ENCODE peak calls at places on chromosomes 6 and 20, in five cellular contexts. C is H1, H is HCT116, E is HepG2, L is K562. G is an unnamed sample.

GRCh38 chr20:54069501-54069971 is 858 bp downstream of the BCAS1 start:
- DNase-seq in H (no peak), E (no peak), L (no peak), C (peak; percentile 29), G (no peak)

GRCh38 chr6:166465671-166466087 is 82.9 kb upstream of the MPC1 start:
- DNase-seq in C (no peak), L (peak; percentile 74), E (no peak), H (no peak), G (no peak)

GRCh38 chr6:107079429-107079828 is 35.9 kb downstream of the BEND3 start:
- DNase-seq in H (peak; percentile 18), C (no peak), E (peak; percentile 16), L (no peak), G (no peak)

GRCh38 chr6:4487538-4487937 is 288.7 kb upstream of the CDYL start:
- DNase-seq in C (no peak), E (peak; percentile 26), H (peak; percentile 82), L (no peak), G (no peak)

GRCh38 chr20:15937179-15937578 is 636.1 kb downstream of the KIF16B start:
- DNase-seq in H (no peak), C (no peak), E (no peak), L (no peak), G (peak; percentile 43)

GRCh38 chr6:70280462-70280861 is 22.4 kb downstream of the COL9A1 start:
- DNase-seq in L (no peak), H (no peak), C (no peak), E (no peak), G (no peak)

GRCh38 chr6:33112148-33112547 is 36.4 kb downstream of the HLA-DPB1 start:
- DNase-seq in H (peak; percentile 43), C (no peak), L (peak; percentile 54), E (peak; percentile 23), G (peak; percentile 68)

GRCh38 chr6:7311920-7312615 is 931 bp downstream of the SSR1 start:
- DNase-seq in H (no peak), E (peak; percentile 51), L (no peak), C (no peak), G (no peak)

GRCh38 chr20:4322499-4322898 is 307.1 kb upstream of the RNF24 start:
- DNase-seq in C (no peak), L (no peak), H (no peak), E (no peak), G (no peak)

GRCh38 chr6:148414836-148415235 is 72.2 kb downstream of the SASH1 start:
- DNase-seq in E (no peak), L (no peak), C (no peak), H (no peak), G (no peak)

GRCh38 chr6:24188571-24188970 is 62.6 kb downstream of the NRSN1 start:
- DNase-seq in E (no peak), C (no peak), H (no peak), L (no peak), G (no peak)

GRCh38 chr6:293185-294174 is 1.2 kb downstream of the DUSP22 start:
- DNase-seq in E (no peak), L (no peak), H (no peak), C (no peak), G (no peak)

GRCh38 chr6:21500894-21501293 is 92.7 kb upstream of the SOX4 start:
- DNase-seq in C (no peak), E (no peak), H (no peak), L (no peak), G (no peak)

GRCh38 chr6:159461998-159462397 is 231.0 kb downstream of the SOD2 start:
- DNase-seq in C (no peak), H (no peak), E (no peak), L (no peak), G (no peak)

GRCh38 chr20:60653111-60653845 is 598.8 kb upstream of the CDH4 start:
- DNase-seq in L (no peak), C (no peak), H (no peak), E (no peak), G (no peak)

GRCh38 chr6:118468682-118469465 is 79.2 kb upstream of the PLN start:
- DNase-seq in L (no peak), E (peak; percentile 90), C (no peak), H (no peak), G (no peak)

GRCh38 chr6:111524735-111525134 is 41.7 kb upstream of the REV3L start:
- DNase-seq in E (no peak), H (no peak), L (no peak), C (no peak), G (no peak)

GRCh38 chr6:35911871-35912653 is 8.8 kb downstream of the SRPK1 start:
- DNase-seq in L (no peak), E (no peak), C (no peak), H (no peak), G (no peak)
- TF ChIP-seq SRF in L (no peak), E (no peak), C (no peak), H (no peak), G (no peak)

DNA sequence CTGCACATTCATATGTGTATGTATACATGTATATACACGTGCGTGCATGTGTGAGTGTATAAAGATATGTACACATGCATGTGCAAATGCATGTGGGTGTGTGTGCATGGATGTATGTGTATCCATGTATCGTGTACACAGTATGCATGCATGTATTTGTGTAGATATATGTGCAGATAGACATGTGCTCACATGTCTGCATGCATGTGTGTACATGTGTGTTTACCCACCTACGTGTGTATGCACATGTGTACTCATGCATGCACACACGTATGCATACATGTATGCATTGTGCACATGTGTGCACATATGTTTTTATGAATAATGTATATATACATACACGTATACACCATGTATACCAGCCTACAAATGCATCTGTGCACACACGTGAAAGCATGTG is 80.3 kb upstream of the ZNF322 start:
- DNase-seq in E (no peak), L (peak; percentile 1), C (no peak), H (no peak), G (no peak)
- TF ChIP-seq SRF in E (no peak), L (no peak), C (no peak), H (no peak), G (no peak)

DNA sequence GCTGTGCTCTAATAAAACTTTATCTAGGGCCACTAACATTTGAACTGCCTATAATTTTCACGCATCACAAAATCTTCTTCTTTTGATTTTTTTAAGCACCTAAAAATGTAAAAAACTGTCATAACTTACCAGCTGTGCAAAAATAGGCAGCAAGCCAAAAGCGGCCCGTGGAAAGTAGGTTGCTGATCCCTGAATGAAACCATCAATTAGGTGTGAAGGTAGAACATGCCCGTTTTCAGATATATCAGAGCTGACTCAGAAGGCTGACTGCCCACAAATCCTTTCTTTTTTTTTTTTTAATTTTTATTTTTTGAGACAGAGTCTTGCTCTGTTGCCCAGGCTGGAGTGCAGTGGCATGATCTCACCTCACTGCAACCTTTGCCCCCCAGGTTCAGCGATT is 4.9 kb upstream of the IPCEF1 start:
- DNase-seq in E (no peak), H (no peak), C (no peak), L (no peak), G (no peak)
- TF ChIP-seq SRF in E (no peak), H (no peak), C (no peak), L (no peak), G (no peak)

GRCh38 chr20:57385940-57386339 is 5.3 kb upstream of the RBM38 start:
- DNase-seq in E (no peak), L (no peak), H (no peak), C (no peak), G (no peak)
- TF ChIP-seq SRF in E (no peak), L (no peak), H (no peak), C (no peak), G (no peak)

GRCh38 chr20:6697228-6697972 is 70.1 kb upstream of the BMP2 start:
- DNase-seq in L (no peak), E (peak; percentile 39), H (no peak), C (no peak), G (no peak)
- TF ChIP-seq SRF in L (no peak), E (no peak), H (no peak), C (no peak), G (no peak)

GRCh38 chr6:109327502-109327901 is 54.8 kb downstream of the CD164 start:
- DNase-seq in L (no peak), E (no peak), H (no peak), C (no peak), G (no peak)
- TF ChIP-seq SRF in L (no peak), E (no peak), H (no peak), C (no peak), G (no peak)

GRCh38 chr6:125571207-125571740 is 178.2 kb upstream of the HEY2 start:
- DNase-seq in C (no peak), E (no peak), H (no peak), L (no peak), G (no peak)
- TF ChIP-seq SRF in C (no peak), E (no peak), H (no peak), L (no peak), G (no peak)

GRCh38 chr20:62927128-62927705 is 912 bp upstream of the DIDO1 start:
- DNase-seq in C (no peak), L (no peak), E (peak; percentile 30), H (no peak), G (no peak)
- TF ChIP-seq SRF in C (no peak), L (no peak), E (no peak), H (no peak), G (no peak)

DNA sequence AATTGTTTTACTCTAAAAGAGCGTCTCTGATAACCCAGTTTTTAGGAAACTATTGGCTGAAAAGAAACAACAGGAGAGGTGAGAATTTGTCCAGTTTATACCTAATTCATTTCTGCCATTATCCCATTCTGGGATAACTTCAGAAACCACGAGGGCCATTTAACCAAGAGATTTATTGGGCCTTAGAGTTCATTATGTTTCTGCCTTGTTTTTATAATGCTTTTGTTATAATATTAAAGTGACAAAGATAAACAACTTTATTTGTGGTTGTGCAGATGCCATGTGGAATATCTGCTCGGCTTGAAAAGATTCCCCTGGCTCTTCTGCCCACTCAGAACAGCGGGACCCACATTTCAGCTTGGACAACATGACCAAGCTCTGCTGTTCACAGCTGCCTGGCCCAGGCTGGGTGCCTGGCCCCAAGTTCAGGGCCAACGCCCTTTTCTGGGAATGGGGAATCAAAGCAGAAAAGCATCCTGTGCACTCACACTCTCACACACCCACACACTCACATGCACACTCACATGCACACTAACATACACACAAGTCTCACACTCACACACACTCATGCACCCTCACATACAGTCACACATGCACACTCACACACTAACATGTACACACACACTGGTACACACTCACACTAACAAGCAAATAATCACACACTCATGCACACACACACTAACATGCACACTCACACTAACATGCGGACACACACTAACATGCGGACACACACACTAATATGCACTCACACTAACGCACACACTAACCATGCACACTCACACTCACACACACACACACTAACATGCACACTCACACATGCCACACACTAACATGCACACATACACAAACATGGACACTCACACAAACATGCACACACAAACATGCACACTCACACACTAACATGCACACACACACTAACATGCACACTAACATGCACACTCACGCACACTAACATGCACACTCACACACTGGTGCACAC is 86.7 kb upstream of the NEDD9 start:
- DNase-seq in E (no peak), H (no peak), C (no peak), L (no peak), G (no peak)
- TF ChIP-seq SRF in E (peak; percentile 3), H (no peak), C (no peak), L (no peak), G (no peak)